ENCODE peak calls at places on chromosomes 4 and X, in nine cellular contexts. F is stimulated activated CD4-positive, alpha-beta T cell treated with anti-CD3 and anti-CD28 coated beads, Interleukin-12 subunit alpha, Interleukin-12 subunit beta, amount 100 ng/mL, for 4 hours; X is kidney; M is left ventricle myocardium inferior; W is aorta; R is ovary; V is stomach; S is ACHN; E is K562. N is an unnamed sample.

GRCh38 chrX:40153335-40154221 is 55.8 kb upstream of the BCOR start:
- DNase-seq in W (peak), F (peak), E (peak), S (peak), M (peak), R (peak), V (peak), X (peak), N (peak)

GRCh38 chr4:101515566-101515965 is 168.2 kb upstream of the PPP3CA start:
- DNase-seq in E (no peak), F (no peak), V (no peak), M (no peak), S (no peak), W (no peak), R (no peak), X (no peak), N (no peak)

GRCh38 chr4:134327274-134328122 is 125.9 kb upstream of the PABPC4L start:
- DNase-seq in R (no peak), F (no peak), V (no peak), W (no peak), E (peak), M (no peak), X (peak), S (no peak), N (no peak)

GRCh38 chr4:132180020-132180427 is 969.1 kb upstream of the PCDH10 start:
- DNase-seq in E (no peak), X (no peak), R (no peak), W (no peak), M (no peak), F (no peak), V (no peak), S (peak), N (no peak)

GRCh38 chrX:96407043-96407442 is 277.6 kb upstream of the DIAPH2 start:
- DNase-seq in X (peak), M (peak), E (no peak), W (peak), V (peak), S (no peak), R (peak), F (no peak), N (peak)

GRCh38 chr4:1194028-1194900 is 21.9 kb upstream of the SPON2 start:
- DNase-seq in M (peak), X (peak), F (no peak), S (no peak), V (peak), R (peak), W (peak), E (no peak), N (peak)

GRCh38 chrX:152915541-152916241 is 17.8 kb downstream of the ZNF185 start:
- DNase-seq in M (peak), X (no peak), R (no peak), S (peak), F (no peak), E (peak), V (no peak), W (no peak), N (peak)

GRCh38 chr4:153205028-153205648 is 895 bp downstream of the TRIM2 start:
- DNase-seq in W (no peak), X (peak), F (no peak), S (no peak), V (peak), E (no peak), M (no peak), R (no peak), N (no peak)

GRCh38 chrX:20061869-20062254 is 54.8 kb downstream of the MAP7D2 start:
- DNase-seq in W (no peak), X (no peak), V (no peak), M (no peak), R (no peak), E (no peak), S (no peak), F (no peak), N (no peak)

GRCh38 chr4:138681000-138681604 is 334.5 kb upstream of the NOCT start:
- DNase-seq in X (peak), V (peak), R (peak), S (peak), M (peak), F (peak), E (peak), W (peak), N (peak)

GRCh38 chrX:74925210-74926088 is at the start of gene NEXMIF:
- DNase-seq in W (peak), S (no peak), M (peak), R (no peak), E (no peak), F (peak), X (peak), V (peak), N (no peak)

GRCh38 chr4:81650871-81651270 is 179.2 kb upstream of the RASGEF1B start:
- DNase-seq in W (no peak), M (no peak), R (no peak), V (no peak), E (no peak), X (no peak), F (no peak), S (no peak), N (no peak)

GRCh38 chr4:115152081-115152480 is 38.7 kb upstream of the NDST4 start:
- DNase-seq in R (no peak), W (no peak), F (no peak), S (no peak), E (no peak), M (no peak), V (no peak), X (no peak), N (no peak)

GRCh38 chr4:155402941-155403340 is 26.2 kb upstream of the MAP9 start:
- DNase-seq in M (no peak), S (peak), F (no peak), V (no peak), R (no peak), W (no peak), E (no peak), X (no peak), N (no peak)

GRCh38 chr4:125303821-125304220 is 10.9 kb upstream of the FAT4 start:
- DNase-seq in F (no peak), E (no peak), V (no peak), X (no peak), R (no peak), W (no peak), M (no peak), S (no peak), N (no peak)

GRCh38 chrX:104351173-104351769 is 96.5 kb upstream of the ESX1 start:
- DNase-seq in F (no peak), R (no peak), E (no peak), S (peak), X (no peak), W (no peak), V (no peak), M (no peak), N (no peak)

GRCh38 chrX:19616016-19616415 is 100.7 kb upstream of the MAP3K15 start:
- DNase-seq in W (no peak), E (no peak), X (no peak), V (no peak), F (no peak), M (no peak), S (no peak), R (no peak), N (no peak)

GRCh38 chr4:101014417-101014816 is 332.9 kb downstream of the PPP3CA start:
- DNase-seq in W (no peak), R (no peak), F (no peak), M (no peak), E (no peak), X (no peak), V (no peak), S (no peak), N (no peak)

GRCh38 chrX:23779025-23779424 is 3.9 kb upstream of the SAT1 start:
- DNase-seq in X (no peak), V (no peak), W (no peak), R (no peak), S (no peak), F (no peak), M (no peak), E (no peak), N (no peak)

GRCh38 chr4:105550641-105551040 is 1.8 kb upstream of the ARHGEF38 start:
- DNase-seq in E (no peak), V (no peak), R (no peak), S (no peak), W (no peak), M (no peak), F (no peak), X (no peak), N (no peak)

GRCh38 chr4:140971077-140971792 is 162.0 kb downstream of the RNF150 start:
- DNase-seq in W (no peak), F (no peak), V (no peak), M (no peak), S (no peak), X (no peak), R (no peak), E (no peak), N (no peak)

GRCh38 chr4:163866728-163867313 is 372.3 kb downstream of the TMA16 start:
- DNase-seq in V (no peak), X (no peak), M (no peak), W (no peak), F (no peak), R (no peak), S (no peak), E (peak), N (no peak)

N was measured in mucosa of gallbladder.